ENCODE peak calls at places on chromosomes 16 and 17, in nine cellular contexts. One of them, this sample, is unnamed.

GRCh38 chr17:30363715-30364202 is 15.0 kb upstream of the CPD start:
- DNase-seq in small intestine: peak
- DNase-seq in AG04450: peak
- DNase-seq in tibial artery: no peak
- DNase-seq in CD8-positive, alpha-beta memory T cell: peak
- DNase-seq in left ventricle myocardium inferior: no peak
- DNase-seq in A549: no peak
- DNase-seq in effector memory CD4-positive, alpha-beta T cell: peak
- DNase-seq in fibroblast of mammary gland: peak
- DNase-seq in this sample: peak

GRCh38 chr17:73521376-73521775 is 122.9 kb downstream of the SDK2 start:
- DNase-seq in left ventricle myocardium inferior: no peak
- DNase-seq in tibial artery: no peak
- DNase-seq in CD8-positive, alpha-beta memory T cell: no peak
- DNase-seq in small intestine: no peak
- DNase-seq in A549: no peak
- DNase-seq in fibroblast of mammary gland: no peak
- DNase-seq in AG04450: no peak
- DNase-seq in effector memory CD4-positive, alpha-beta T cell: no peak
- DNase-seq in this sample: no peak

GRCh38 chr17:36501351-36501750 is 14.9 kb downstream of the ZNHIT3 start:
- DNase-seq in fibroblast of mammary gland: no peak
- DNase-seq in CD8-positive, alpha-beta memory T cell: no peak
- DNase-seq in effector memory CD4-positive, alpha-beta T cell: no peak
- DNase-seq in small intestine: no peak
- DNase-seq in left ventricle myocardium inferior: no peak
- DNase-seq in A549: no peak
- DNase-seq in AG04450: no peak
- DNase-seq in tibial artery: no peak
- DNase-seq in this sample: no peak

GRCh38 chr16:4271176-4272113 is 1.4 kb downstream of the TFAP4 start:
- DNase-seq in AG04450: peak
- DNase-seq in A549: peak
- DNase-seq in effector memory CD4-positive, alpha-beta T cell: peak
- DNase-seq in left ventricle myocardium inferior: peak
- DNase-seq in CD8-positive, alpha-beta memory T cell: peak
- DNase-seq in tibial artery: peak
- DNase-seq in fibroblast of mammary gland: peak
- DNase-seq in small intestine: peak
- DNase-seq in this sample: no peak

GRCh38 chr16:57949595-57950238 is 21.2 kb downstream of the CNGB1 start:
- DNase-seq in effector memory CD4-positive, alpha-beta T cell: no peak
- DNase-seq in A549: no peak
- DNase-seq in fibroblast of mammary gland: peak
- DNase-seq in AG04450: no peak
- DNase-seq in CD8-positive, alpha-beta memory T cell: no peak
- DNase-seq in left ventricle myocardium inferior: no peak
- DNase-seq in tibial artery: no peak
- DNase-seq in small intestine: no peak
- DNase-seq in this sample: no peak

GRCh38 chr17:73430165-73430680 is 118.4 kb upstream of the CDC42EP4 start:
- DNase-seq in effector memory CD4-positive, alpha-beta T cell: no peak
- DNase-seq in small intestine: no peak
- DNase-seq in AG04450: no peak
- DNase-seq in CD8-positive, alpha-beta memory T cell: no peak
- DNase-seq in A549: no peak
- DNase-seq in left ventricle myocardium inferior: no peak
- DNase-seq in tibial artery: no peak
- DNase-seq in fibroblast of mammary gland: no peak
- DNase-seq in this sample: no peak

GRCh38 chr16:4515611-4516233 is 22.9 kb downstream of the CDIP1 start:
- DNase-seq in fibroblast of mammary gland: no peak
- DNase-seq in AG04450: no peak
- DNase-seq in A549: no peak
- DNase-seq in tibial artery: no peak
- DNase-seq in left ventricle myocardium inferior: no peak
- DNase-seq in small intestine: no peak
- DNase-seq in CD8-positive, alpha-beta memory T cell: no peak
- DNase-seq in effector memory CD4-positive, alpha-beta T cell: no peak
- DNase-seq in this sample: no peak

GRCh38 chr16:11076259-11077018 is 132.1 kb downstream of the CLEC16A start:
- DNase-seq in small intestine: no peak
- DNase-seq in AG04450: no peak
- DNase-seq in tibial artery: no peak
- DNase-seq in fibroblast of mammary gland: no peak
- DNase-seq in CD8-positive, alpha-beta memory T cell: no peak
- DNase-seq in left ventricle myocardium inferior: no peak
- DNase-seq in effector memory CD4-positive, alpha-beta T cell: no peak
- DNase-seq in A549: no peak
- DNase-seq in this sample: no peak

GRCh38 chr16:89334050-89334449 is 116.5 kb downstream of the ZNF778 start:
- DNase-seq in fibroblast of mammary gland: no peak
- DNase-seq in tibial artery: no peak
- DNase-seq in AG04450: no peak
- DNase-seq in small intestine: no peak
- DNase-seq in A549: no peak
- DNase-seq in left ventricle myocardium inferior: no peak
- DNase-seq in CD8-positive, alpha-beta memory T cell: no peak
- DNase-seq in effector memory CD4-positive, alpha-beta T cell: no peak
- DNase-seq in this sample: no peak

GRCh38 chr16:56305956-56306565 is 114.8 kb downstream of the GNAO1 start:
- DNase-seq in CD8-positive, alpha-beta memory T cell: no peak
- DNase-seq in A549: no peak
- DNase-seq in effector memory CD4-positive, alpha-beta T cell: no peak
- DNase-seq in AG04450: no peak
- DNase-seq in small intestine: no peak
- DNase-seq in fibroblast of mammary gland: no peak
- DNase-seq in tibial artery: no peak
- DNase-seq in left ventricle myocardium inferior: no peak
- DNase-seq in this sample: no peak

GRCh38 chr17:38421224-38421841 is 6.9 kb upstream of the ARHGAP23 start:
- DNase-seq in tibial artery: no peak
- DNase-seq in CD8-positive, alpha-beta memory T cell: no peak
- DNase-seq in left ventricle myocardium inferior: no peak
- DNase-seq in fibroblast of mammary gland: peak
- DNase-seq in AG04450: peak
- DNase-seq in A549: no peak
- DNase-seq in small intestine: no peak
- DNase-seq in effector memory CD4-positive, alpha-beta T cell: no peak
- DNase-seq in this sample: no peak

DNA sequence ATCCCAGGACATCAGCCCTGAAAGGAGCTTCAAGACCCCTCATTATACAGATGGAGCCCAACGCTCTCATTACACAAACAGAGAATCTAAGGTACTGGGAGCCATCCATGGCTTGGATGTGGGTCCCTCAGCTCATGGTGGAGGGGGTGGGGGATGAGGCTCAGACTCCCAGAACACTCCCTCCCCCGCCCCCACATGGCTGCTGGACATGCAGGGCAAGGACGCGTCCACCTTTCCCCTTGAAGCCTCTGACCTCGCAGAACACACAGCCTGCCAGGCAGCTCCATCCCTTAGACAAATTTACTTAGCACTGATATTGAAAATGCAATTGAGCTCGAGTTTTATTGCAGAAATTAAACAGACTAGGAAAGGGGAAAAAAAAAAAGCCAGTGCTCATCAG is 203.9 kb downstream of the ZNF423 start:
- DNase-seq in CD8-positive, alpha-beta memory T cell: no peak
- DNase-seq in small intestine: no peak
- DNase-seq in left ventricle myocardium inferior: peak
- DNase-seq in fibroblast of mammary gland: no peak
- DNase-seq in effector memory CD4-positive, alpha-beta T cell: no peak
- DNase-seq in AG04450: no peak
- DNase-seq in tibial artery: no peak
- DNase-seq in A549: no peak
- DNase-seq in this sample: no peak
- H3K4me3 ChIP-seq in CD8-positive, alpha-beta memory T cell: no peak
- H3K4me3 ChIP-seq in small intestine: no peak
- H3K4me3 ChIP-seq in left ventricle myocardium inferior: no peak
- H3K4me3 ChIP-seq in fibroblast of mammary gland: no peak
- H3K4me3 ChIP-seq in effector memory CD4-positive, alpha-beta T cell: no peak
- H3K4me3 ChIP-seq in AG04450: no peak
- H3K4me3 ChIP-seq in tibial artery: no peak
- H3K4me3 ChIP-seq in A549: no peak
- H3K4me3 ChIP-seq in this sample: no peak

DNA sequence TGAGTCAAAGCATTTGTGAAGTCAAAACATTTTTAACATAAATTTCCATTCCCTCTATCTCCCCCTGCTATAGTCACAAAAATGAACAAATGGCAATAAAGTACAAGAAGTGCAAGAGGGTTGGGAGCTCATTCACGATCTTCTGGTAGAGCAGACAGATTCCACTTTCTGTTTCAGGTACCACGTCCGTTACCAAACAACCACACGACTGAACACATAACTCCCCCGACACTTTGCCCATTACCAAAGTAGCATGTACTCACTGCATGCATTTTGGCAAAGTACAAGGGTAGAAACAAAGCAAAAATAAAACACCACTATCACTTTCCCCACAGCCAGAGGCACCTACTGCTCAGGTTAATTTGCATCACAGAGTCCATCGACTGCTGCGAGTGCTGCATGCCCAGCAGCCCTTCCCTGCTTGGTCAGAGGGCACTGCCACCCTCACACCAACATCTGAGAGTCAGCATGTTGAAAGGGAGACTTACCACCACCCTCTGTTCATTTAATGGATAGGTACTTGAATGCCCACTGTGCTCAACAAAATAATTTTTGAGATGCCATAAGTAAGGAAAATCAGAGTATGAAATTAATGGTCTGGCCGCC is 150.3 kb upstream of the AXIN2 start:
- DNase-seq in left ventricle myocardium inferior: no peak
- DNase-seq in fibroblast of mammary gland: no peak
- DNase-seq in small intestine: peak
- DNase-seq in tibial artery: no peak
- DNase-seq in effector memory CD4-positive, alpha-beta T cell: no peak
- DNase-seq in A549: no peak
- DNase-seq in AG04450: no peak
- DNase-seq in CD8-positive, alpha-beta memory T cell: no peak
- DNase-seq in this sample: no peak
- H3K4me3 ChIP-seq in left ventricle myocardium inferior: no peak
- H3K4me3 ChIP-seq in fibroblast of mammary gland: no peak
- H3K4me3 ChIP-seq in small intestine: no peak
- H3K4me3 ChIP-seq in tibial artery: no peak
- H3K4me3 ChIP-seq in effector memory CD4-positive, alpha-beta T cell: peak
- H3K4me3 ChIP-seq in A549: no peak
- H3K4me3 ChIP-seq in AG04450: no peak
- H3K4me3 ChIP-seq in CD8-positive, alpha-beta memory T cell: peak
- H3K4me3 ChIP-seq in this sample: no peak

GRCh38 chr17:9020824-9021157 is 519 bp upstream of the NTN1 start:
- DNase-seq in AG04450: no peak
- DNase-seq in A549: no peak
- DNase-seq in left ventricle myocardium inferior: no peak
- DNase-seq in tibial artery: no peak
- DNase-seq in CD8-positive, alpha-beta memory T cell: no peak
- DNase-seq in effector memory CD4-positive, alpha-beta T cell: no peak
- DNase-seq in small intestine: no peak
- DNase-seq in fibroblast of mammary gland: no peak
- DNase-seq in this sample: no peak

GRCh38 chr17:9023389-9024210 is 2.3 kb downstream of the NTN1 start:
- DNase-seq in AG04450: no peak
- DNase-seq in left ventricle myocardium inferior: no peak
- DNase-seq in effector memory CD4-positive, alpha-beta T cell: no peak
- DNase-seq in small intestine: no peak
- DNase-seq in CD8-positive, alpha-beta memory T cell: no peak
- DNase-seq in A549: no peak
- DNase-seq in fibroblast of mammary gland: no peak
- DNase-seq in tibial artery: no peak
- DNase-seq in this sample: no peak

GRCh38 chr17:9022553-9023388 is 1.5 kb downstream of the NTN1 start:
- DNase-seq in fibroblast of mammary gland: peak
- DNase-seq in left ventricle myocardium inferior: peak
- DNase-seq in small intestine: no peak
- DNase-seq in AG04450: no peak
- DNase-seq in effector memory CD4-positive, alpha-beta T cell: no peak
- DNase-seq in tibial artery: no peak
- DNase-seq in CD8-positive, alpha-beta memory T cell: no peak
- DNase-seq in A549: no peak
- DNase-seq in this sample: no peak

GRCh38 chr17:9021158-9021984 is at the start of gene NTN1:
- DNase-seq in CD8-positive, alpha-beta memory T cell: peak
- DNase-seq in fibroblast of mammary gland: peak
- DNase-seq in effector memory CD4-positive, alpha-beta T cell: peak
- DNase-seq in AG04450: no peak
- DNase-seq in left ventricle myocardium inferior: peak
- DNase-seq in A549: no peak
- DNase-seq in small intestine: peak
- DNase-seq in tibial artery: peak
- DNase-seq in this sample: no peak

DNA sequence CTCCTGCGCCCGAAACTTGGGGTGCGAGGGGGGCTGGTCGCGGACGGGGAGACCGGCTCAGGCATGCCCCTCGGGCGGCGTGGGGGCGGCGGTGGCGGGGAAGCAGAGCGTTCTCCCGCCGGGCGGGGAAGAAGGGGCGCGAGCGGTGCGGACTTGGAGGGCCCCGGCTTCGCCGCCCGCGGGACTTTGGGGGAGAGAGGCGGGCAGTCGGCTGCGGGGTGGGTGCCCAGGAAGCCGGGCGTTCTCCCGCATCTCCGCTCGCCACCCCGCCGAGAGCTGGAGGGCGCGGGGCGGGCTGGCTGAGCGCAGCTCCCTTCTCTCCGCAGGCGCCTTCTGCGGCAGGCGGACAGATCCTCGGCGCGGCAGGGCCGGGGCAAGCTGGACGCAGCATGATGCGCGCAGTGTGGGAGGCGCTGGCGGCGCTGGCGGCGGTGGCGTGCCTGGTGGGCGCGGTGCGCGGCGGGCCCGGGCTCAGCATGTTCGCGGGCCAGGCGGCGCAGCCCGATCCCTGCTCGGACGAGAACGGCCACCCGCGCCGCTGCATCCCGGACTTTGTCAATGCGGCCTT is 759 bp downstream of the NTN1 start:
- DNase-seq in effector memory CD4-positive, alpha-beta T cell: no peak
- DNase-seq in tibial artery: no peak
- DNase-seq in small intestine: no peak
- DNase-seq in A549: no peak
- DNase-seq in CD8-positive, alpha-beta memory T cell: no peak
- DNase-seq in fibroblast of mammary gland: peak
- DNase-seq in left ventricle myocardium inferior: peak
- DNase-seq in AG04450: no peak
- DNase-seq in this sample: no peak
- H3K4me3 ChIP-seq in effector memory CD4-positive, alpha-beta T cell: peak
- H3K4me3 ChIP-seq in tibial artery: peak
- H3K4me3 ChIP-seq in small intestine: peak
- H3K4me3 ChIP-seq in A549: peak
- H3K4me3 ChIP-seq in CD8-positive, alpha-beta memory T cell: no peak
- H3K4me3 ChIP-seq in fibroblast of mammary gland: peak
- H3K4me3 ChIP-seq in left ventricle myocardium inferior: peak
- H3K4me3 ChIP-seq in AG04450: peak
- H3K4me3 ChIP-seq in this sample: peak

DNA sequence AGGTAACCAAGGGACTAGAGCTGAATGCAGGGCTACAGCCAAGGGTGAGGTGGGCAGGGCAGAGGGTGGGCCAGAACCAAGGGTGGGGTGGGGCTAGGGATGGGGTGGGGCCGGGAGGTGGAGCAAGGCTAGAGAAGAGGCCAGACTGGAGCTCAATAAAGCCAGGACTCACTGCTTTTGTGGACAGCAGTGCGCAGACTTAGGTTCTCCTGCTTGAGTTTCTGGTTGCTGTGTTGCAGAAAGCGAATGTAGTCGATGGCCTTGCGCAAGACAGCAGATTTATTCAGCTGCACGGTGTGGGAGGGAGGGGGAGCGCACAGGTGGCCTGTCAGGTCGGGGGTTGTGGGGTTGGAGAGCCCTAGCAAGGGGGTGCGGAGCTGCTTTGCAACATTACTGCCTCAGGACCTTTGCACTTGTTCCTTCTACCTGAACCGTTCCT is 18.7 kb downstream of the SREBF1 start:
- DNase-seq in fibroblast of mammary gland: peak
- DNase-seq in AG04450: no peak
- DNase-seq in tibial artery: no peak
- DNase-seq in CD8-positive, alpha-beta memory T cell: no peak
- DNase-seq in A549: no peak
- DNase-seq in left ventricle myocardium inferior: no peak
- DNase-seq in effector memory CD4-positive, alpha-beta T cell: no peak
- DNase-seq in small intestine: peak
- DNase-seq in this sample: no peak
- H3K4me3 ChIP-seq in fibroblast of mammary gland: no peak
- H3K4me3 ChIP-seq in AG04450: no peak
- H3K4me3 ChIP-seq in tibial artery: no peak
- H3K4me3 ChIP-seq in CD8-positive, alpha-beta memory T cell: no peak
- H3K4me3 ChIP-seq in A549: no peak
- H3K4me3 ChIP-seq in left ventricle myocardium inferior: no peak
- H3K4me3 ChIP-seq in effector memory CD4-positive, alpha-beta T cell: no peak
- H3K4me3 ChIP-seq in small intestine: no peak
- H3K4me3 ChIP-seq in this sample: no peak